ENCODE peak calls at places on chromosomes 3 and 15, in six cellular contexts. N, L, H, C, P and O are unnamed samples.

GRCh38 chr15:63694184-63694583 is 97.0 kb downstream of the FBXL22 start:
- DNase-seq in N (no peak), L (no peak), H (no peak), C (no peak), P (no peak), O (no peak)

GRCh38 chr3:171971919-171972526 is 67.4 kb upstream of the FNDC3B start:
- DNase-seq in N (no peak), L (no peak), H (no peak), C (no peak), P (peak), O (no peak)

GRCh38 chr15:61796056-61796455 is 264.2 kb downstream of the VPS13C start:
- DNase-seq in N (no peak), L (no peak), H (no peak), C (no peak), P (peak), O (no peak)

GRCh38 chr15:101669744-101670143 is 17.6 kb upstream of the TM2D3 start:
- DNase-seq in N (no peak), L (no peak), H (peak), C (no peak), P (no peak), O (no peak)

GRCh38 chr3:138114431-138114918 is 933 bp downstream of the DZIP1L start:
- DNase-seq in N (peak), L (no peak), H (no peak), C (no peak), P (peak), O (no peak)

GRCh38 chr3:154025007-154025406 is 96.2 kb upstream of the ARHGEF26 start:
- DNase-seq in N (no peak), L (no peak), H (no peak), C (no peak), P (no peak), O (no peak)

GRCh38 chr15:48389701-48390143 is 58.5 kb downstream of the DUT start:
- DNase-seq in N (peak), L (no peak), H (no peak), C (no peak), P (peak), O (no peak)

GRCh38 chr3:175246766-175247165 is 387.6 kb downstream of the NAALADL2 start:
- DNase-seq in N (no peak), L (no peak), H (no peak), C (no peak), P (peak), O (no peak)

GRCh38 chr15:100918690-100919480 is at the start of gene LRRK1:
- DNase-seq in N (peak), L (no peak), H (peak), C (peak), P (peak), O (no peak)

GRCh38 chr15:71329509-71330260 is 214.4 kb downstream of the THSD4 start:
- DNase-seq in N (no peak), L (no peak), H (no peak), C (peak), P (peak), O (no peak)

GRCh38 chr3:126896941-126897340 is 86.0 kb upstream of the PLXNA1 start:
- DNase-seq in N (no peak), L (no peak), H (no peak), C (no peak), P (no peak), O (no peak)

GRCh38 chr3:72319202-72320095 is 528.8 kb downstream of the SHQ1 start:
- DNase-seq in N (no peak), L (no peak), H (peak), C (no peak), P (peak), O (no peak)

GRCh38 chr3:17322106-17322793 is 420.2 kb downstream of the TBC1D5 start:
- DNase-seq in N (no peak), L (no peak), H (no peak), C (no peak), P (no peak), O (no peak)

GRCh38 chr15:57319226-57319918 is 56.9 kb upstream of the CGNL1 start:
- DNase-seq in N (no peak), L (no peak), H (no peak), C (no peak), P (no peak), O (no peak)

GRCh38 chr3:48466386-48467109 is 20.0 kb downstream of the ATRIP start:
- DNase-seq in N (no peak), L (no peak), H (peak), C (peak), P (no peak), O (no peak)

GRCh38 chr15:67411491-67411890 is 109.4 kb upstream of the C15orf61 start:
- DNase-seq in N (no peak), L (no peak), H (no peak), C (no peak), P (peak), O (no peak)

GRCh38 chr15:67409175-67409574 is 111.8 kb upstream of the C15orf61 start:
- DNase-seq in N (no peak), L (no peak), H (no peak), C (no peak), P (no peak), O (no peak)

GRCh38 chr15:67415186-67415585 is 105.7 kb upstream of the C15orf61 start:
- DNase-seq in N (no peak), L (no peak), H (no peak), C (no peak), P (no peak), O (no peak)

GRCh38 chr15:67416891-67417290 is 104.0 kb upstream of the C15orf61 start:
- DNase-seq in N (no peak), L (no peak), H (no peak), C (no peak), P (no peak), O (no peak)

GRCh38 chr15:67413770-67414429 is 107.0 kb upstream of the C15orf61 start:
- DNase-seq in N (no peak), L (no peak), H (no peak), C (no peak), P (peak), O (no peak)
- H3K4me3 ChIP-seq in N (no peak), L (no peak), H (no peak), C (no peak), P (no peak), O (no peak)

GRCh38 chr3:51668756-51669155 is 2.3 kb upstream of the TEX264 start:
- DNase-seq in N (no peak), L (no peak), H (peak), C (no peak), P (peak), O (no peak)
- TF ChIP-seq POLR2A in N (no peak), L (no peak), H (no peak), C (no peak), P (no peak), O (no peak)

GRCh38 chr3:147408180-147409105 is 722 bp upstream of the ZIC1 start:
- DNase-seq in N (no peak), L (no peak), H (no peak), C (no peak), P (no peak), O (no peak)
- H3K4me3 ChIP-seq in N (peak), L (no peak), H (no peak), C (no peak), P (no peak), O (no peak)

GRCh38 chr3:170356596-170357175 is 829 bp upstream of the SKIL start:
- DNase-seq in N (peak), L (peak), H (peak), C (peak), P (peak), O (peak)
- TF ChIP-seq POLR2A in N (no peak), L (no peak), H (no peak), C (peak), P (peak), O (no peak)

GRCh38 chr3:193843447-193844301 is 250.7 kb downstream of the OPA1 start:
- DNase-seq in N (no peak), L (no peak), H (no peak), C (peak), P (no peak), O (peak)

GRCh38 chr3:193841581-193841980 is 248.6 kb downstream of the OPA1 start:
- DNase-seq in N (no peak), L (no peak), H (no peak), C (no peak), P (no peak), O (no peak)

GRCh38 chr3:193840111-193840641 is 247.2 kb downstream of the OPA1 start:
- DNase-seq in N (no peak), L (no peak), H (no peak), C (no peak), P (no peak), O (no peak)

GRCh38 chr3:193842832-193843446 is 249.9 kb downstream of the OPA1 start:
- DNase-seq in N (no peak), L (no peak), H (no peak), C (peak), P (no peak), O (no peak)

DNA sequence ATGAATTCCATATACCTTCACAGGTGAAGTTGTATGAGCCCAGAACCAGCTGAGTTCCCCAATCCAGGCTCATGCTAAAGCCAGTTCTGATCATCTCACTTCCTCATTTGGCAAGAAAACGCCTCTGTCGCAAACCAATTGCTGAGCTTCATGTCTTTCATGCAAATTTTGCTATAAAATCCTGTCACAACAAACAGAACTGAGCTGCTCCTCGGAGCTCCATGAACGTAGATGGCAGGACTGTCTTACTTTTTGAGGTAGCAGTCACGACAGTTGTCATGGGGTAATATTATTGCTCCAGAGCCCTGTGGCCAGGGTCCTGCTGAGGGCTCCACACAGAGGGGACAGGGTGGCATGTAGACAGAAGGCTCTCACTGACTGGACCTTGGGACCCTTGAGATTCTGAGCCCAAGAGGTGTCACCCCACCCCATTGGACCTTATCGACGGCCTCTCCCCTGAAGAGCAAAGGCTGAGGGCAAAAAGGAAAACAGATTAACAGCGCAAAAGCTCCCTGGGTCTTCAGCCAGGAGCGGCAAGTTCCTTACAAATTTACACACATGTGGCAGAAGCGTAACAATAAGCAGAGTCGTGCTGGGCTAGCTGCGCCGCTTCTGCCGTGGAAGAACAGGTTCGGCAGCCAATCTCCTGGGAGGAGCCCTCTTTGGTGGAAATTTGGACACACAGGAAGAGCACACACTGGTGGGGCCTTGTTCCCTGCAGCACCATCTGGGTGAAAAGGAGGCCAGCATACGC is 249.2 kb downstream of the OPA1 start:
- DNase-seq in N (no peak), L (no peak), H (peak), C (peak), P (no peak), O (peak)
- H3K4me3 ChIP-seq in N (no peak), L (no peak), H (no peak), C (no peak), P (no peak), O (no peak)

DNA sequence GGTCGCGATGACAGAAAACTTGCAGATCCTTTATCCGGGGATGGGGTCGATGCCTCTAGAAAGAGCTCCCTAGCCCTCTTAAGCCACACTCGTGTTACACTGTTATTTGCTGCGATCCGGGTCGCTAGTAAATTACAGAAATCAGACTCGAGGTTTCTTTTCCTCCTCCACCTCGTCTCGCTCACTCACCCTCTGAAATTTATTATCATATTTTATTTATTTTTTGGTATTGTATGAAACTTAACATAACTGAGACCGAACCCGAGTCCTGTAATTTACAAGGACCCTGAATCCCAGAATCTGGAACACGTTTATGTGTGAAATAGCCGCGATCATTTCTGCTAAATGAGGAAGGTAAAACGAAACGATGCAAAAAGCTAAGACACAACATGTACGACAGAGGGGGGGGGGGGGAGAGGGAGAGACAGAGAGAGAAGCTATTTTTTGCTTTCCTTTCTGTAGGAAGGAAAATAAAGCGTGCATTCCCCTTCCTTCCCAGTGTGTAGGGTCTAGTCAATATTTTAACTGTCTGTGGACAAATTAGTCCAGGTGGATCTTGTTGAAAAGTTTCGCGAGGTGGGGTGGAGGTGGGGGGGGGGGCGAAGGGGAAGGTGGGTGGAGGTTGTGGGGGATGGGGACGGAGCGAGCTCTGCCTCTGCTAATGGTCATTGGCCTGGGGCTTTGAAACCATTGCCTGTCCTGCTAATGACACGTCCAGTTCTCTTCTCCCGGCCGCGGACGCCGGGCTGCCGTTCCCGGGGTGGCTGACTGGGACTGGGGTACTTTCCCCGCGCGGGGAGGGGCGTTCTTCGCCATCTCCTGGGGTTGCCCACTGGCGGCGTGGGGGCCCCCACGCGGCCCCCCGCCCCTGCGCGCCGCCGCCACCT is 1.7 kb downstream of the BBX start:
- DNase-seq in N (no peak), L (peak), H (peak), C (peak), P (peak), O (peak)
- TF ChIP-seq POLR2A in N (no peak), L (no peak), H (no peak), C (no peak), P (peak), O (peak)

DNA sequence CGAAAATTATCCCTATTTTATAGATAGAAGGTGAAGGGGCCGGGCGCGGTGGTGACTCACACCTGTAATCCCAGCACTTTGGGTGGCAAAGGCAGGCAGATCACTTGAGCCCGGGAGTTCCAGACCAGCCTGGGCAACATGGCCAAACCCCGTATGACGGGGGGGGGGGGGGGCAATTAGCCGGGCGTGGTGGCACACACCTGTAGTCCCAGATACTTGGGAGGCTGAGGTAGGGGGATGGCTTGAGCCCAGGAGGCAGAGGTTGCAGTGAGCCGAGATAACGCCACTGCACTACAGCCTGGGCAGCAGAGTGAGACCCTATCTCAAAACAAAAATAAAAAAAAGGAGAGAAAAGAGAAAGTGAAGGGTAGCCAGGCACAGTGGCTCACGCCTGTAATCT is 1.4 kb downstream of the AAGAB start:
- DNase-seq in N (no peak), L (no peak), H (no peak), C (peak), P (no peak), O (no peak)
- H3K4me3 ChIP-seq in N (peak), L (peak), H (peak), C (peak), P (no peak), O (peak)

GRCh38 chr3:183818706-183819624 is 6.4 kb downstream of the MAP6D1 start:
- DNase-seq in N (no peak), L (no peak), H (no peak), C (no peak), P (no peak), O (no peak)

GRCh38 chr3:183817639-183818038 is 7.7 kb downstream of the MAP6D1 start:
- DNase-seq in N (no peak), L (no peak), H (no peak), C (no peak), P (no peak), O (no peak)

GRCh38 chr3:183817111-183817510 is 8.3 kb downstream of the MAP6D1 start:
- DNase-seq in N (no peak), L (no peak), H (no peak), C (no peak), P (no peak), O (no peak)

GRCh38 chr3:183816681-183817080 is 8.7 kb downstream of the MAP6D1 start:
- DNase-seq in N (no peak), L (no peak), H (no peak), C (no peak), P (no peak), O (no peak)

DNA sequence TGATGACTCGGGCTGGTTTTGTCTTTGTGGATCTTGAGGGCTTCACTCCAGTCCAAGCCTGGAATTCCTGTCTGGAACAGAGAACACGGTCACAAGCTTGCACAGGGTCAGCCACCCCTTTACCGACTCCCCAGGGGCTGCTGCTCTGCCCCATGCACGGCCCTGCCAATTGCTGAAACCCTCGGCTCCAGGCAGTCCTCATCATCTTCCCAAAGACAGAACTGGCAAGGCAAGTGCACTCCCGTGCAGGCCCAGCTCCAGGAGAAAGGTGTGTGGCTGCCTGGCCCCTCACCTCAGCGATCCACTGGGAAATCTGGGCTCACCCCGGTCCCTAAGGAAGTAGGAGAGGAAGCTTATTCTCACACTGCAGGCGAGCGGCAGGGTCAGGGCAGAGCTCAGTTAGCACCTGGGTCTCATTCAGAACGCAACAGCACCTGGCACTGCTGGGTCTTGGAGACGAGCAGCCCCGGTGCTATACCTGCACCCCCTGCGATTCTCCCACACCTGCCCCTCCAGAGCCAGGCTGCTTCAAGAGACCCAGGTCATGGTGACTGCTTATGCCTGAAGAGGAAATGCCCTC is 7.2 kb downstream of the MAP6D1 start:
- DNase-seq in N (no peak), L (no peak), H (no peak), C (no peak), P (no peak), O (no peak)
- TF ChIP-seq POLR2A in N (no peak), L (no peak), H (no peak), C (no peak), P (no peak), O (no peak)

GRCh38 chr15:29346998-29347397 is 77.4 kb upstream of the NSMCE3 start:
- DNase-seq in N (no peak), L (no peak), H (no peak), C (no peak), P (no peak), O (no peak)

GRCh38 chr15:29343229-29343628 is 73.6 kb upstream of the NSMCE3 start:
- DNase-seq in N (no peak), L (no peak), H (no peak), C (no peak), P (no peak), O (no peak)

GRCh38 chr15:29344474-29344873 is 74.9 kb upstream of the NSMCE3 start:
- DNase-seq in N (no peak), L (no peak), H (no peak), C (no peak), P (no peak), O (no peak)

GRCh38 chr15:29348308-29348914 is 78.8 kb upstream of the NSMCE3 start:
- DNase-seq in N (no peak), L (peak), H (no peak), C (peak), P (no peak), O (peak)

DNA sequence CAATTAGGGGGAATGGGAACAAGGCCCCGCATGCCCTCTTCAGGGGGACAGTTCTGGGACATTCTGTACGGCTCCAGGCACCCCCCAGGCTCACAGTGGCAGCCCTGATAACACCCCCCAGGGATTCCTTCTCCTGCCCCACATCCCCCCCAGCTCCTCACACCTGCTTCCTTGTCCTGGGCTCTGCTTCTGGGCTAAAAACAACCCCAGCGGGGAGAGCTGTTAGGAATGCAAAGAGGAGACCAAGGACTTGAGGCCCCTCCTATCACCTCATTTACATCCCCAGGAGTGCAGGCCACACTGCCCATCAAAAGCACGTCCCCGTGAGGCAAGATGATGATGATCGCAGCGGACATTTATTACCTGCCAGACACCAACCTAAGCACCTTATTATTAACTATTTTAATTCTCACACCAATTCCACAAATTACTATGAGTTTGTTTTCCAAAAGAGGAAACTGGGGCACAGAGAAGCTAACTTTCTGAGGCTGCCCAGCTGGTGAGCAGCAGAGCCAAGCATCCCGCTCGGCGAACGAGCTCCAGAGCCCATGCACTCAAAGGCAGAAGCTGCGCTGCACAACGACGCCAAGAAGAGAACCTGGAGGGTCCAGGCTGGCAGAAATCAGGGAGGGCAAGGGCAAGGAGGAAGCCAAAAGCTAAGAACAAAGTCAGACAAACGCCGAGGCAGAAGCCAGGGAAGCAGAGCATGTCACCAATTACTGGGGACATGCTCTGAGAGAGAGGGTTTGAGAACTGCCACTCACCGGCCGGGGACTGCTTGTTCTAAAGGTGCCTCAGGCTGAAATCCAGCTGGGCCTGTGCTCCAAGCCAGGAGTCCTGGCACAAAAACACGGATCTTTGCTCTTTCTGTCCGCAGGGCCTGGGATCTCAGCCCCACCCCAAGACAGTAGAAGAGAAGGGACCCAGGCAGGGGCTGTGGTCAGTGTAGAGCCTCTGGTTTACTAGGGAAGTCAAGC is 76.2 kb upstream of the NSMCE3 start:
- DNase-seq in N (peak), L (no peak), H (no peak), C (no peak), P (no peak), O (no peak)
- H3K4me3 ChIP-seq in N (no peak), L (no peak), H (no peak), C (no peak), P (no peak), O (no peak)